ENCODE peak calls at places on chromosomes 13 and 19, in four cellular contexts. G is HT1080, V is AG04450, S is left ventricle myocardium inferior. B is an unnamed sample.

GRCh38 chr19:23345838-23346237 is 49.4 kb downstream of the ZNF91 start:
- DNase-seq in G (no peak), V (no peak), S (no peak), B (no peak)

GRCh38 chr13:29849731-29850212 is 645 bp downstream of the UBL3 start:
- DNase-seq in G (peak), V (no peak), S (peak), B (peak)

GRCh38 chr19:29942404-29943261 is 594 bp downstream of the URI1 start:
- DNase-seq in G (peak), V (no peak), S (peak), B (no peak)

GRCh38 chr19:34265221-34265650 is 10.9 kb downstream of the GARRE1 start:
- DNase-seq in G (no peak), V (no peak), S (peak), B (no peak)

GRCh38 chr13:99354371-99354951 is 47.3 kb upstream of the GPR183 start:
- DNase-seq in G (no peak), V (no peak), S (no peak), B (no peak)

GRCh38 chr13:82847595-82847994 is 1034.7 kb downstream of the SLITRK1 start:
- DNase-seq in G (peak), V (no peak), S (no peak), B (no peak)

GRCh38 chr19:45800009-45800553 is 7.4 kb upstream of the DMWD start:
- DNase-seq in G (peak), V (peak), S (no peak), B (no peak)

GRCh38 chr19:5654931-5655330 is 25.4 kb downstream of the MICOS13 start:
- DNase-seq in G (no peak), V (no peak), S (no peak), B (no peak)

B was measured in right atrium auricular region.